ENCODE peak calls at places on chromosomes 7 and 10, in four cellular contexts. B is endothelial cell, F is substantia nigra, C is AG04449. I is an unnamed sample.

GRCh38 chr10:58903071-58903470 is 273.4 kb upstream of the PHYHIPL start:
- DNase-seq in B (no peak), F (no peak), C (no peak), I (no peak)

GRCh38 chr10:124536496-124537050 is 75.0 kb downstream of the LHPP start:
- DNase-seq in B (no peak), F (no peak), C (no peak), I (no peak)

GRCh38 chr10:127563718-127564553 is 14.8 kb downstream of the NPS start:
- DNase-seq in B (peak), F (no peak), C (no peak), I (no peak)

GRCh38 chr10:119543814-119544642 is 1.5 kb upstream of the RGS10 start:
- DNase-seq in B (no peak), F (no peak), C (no peak), I (no peak)

GRCh38 chr10:70445718-70446485 is 4.4 kb upstream of the NODAL start:
- DNase-seq in B (no peak), F (no peak), C (peak), I (no peak)

GRCh38 chr7:47255441-47255840 is 326.5 kb downstream of the TNS3 start:
- DNase-seq in B (no peak), F (no peak), C (no peak), I (no peak)

GRCh38 chr10:9069136-9069535 is 1014.6 kb downstream of the GATA3 start:
- DNase-seq in B (no peak), F (no peak), C (no peak), I (no peak)

GRCh38 chr10:89540550-89540949 is 5.2 kb upstream of the SLC16A12 start:
- DNase-seq in B (no peak), F (no peak), C (no peak), I (no peak)

GRCh38 chr10:131078131-131078881 is 233.2 kb downstream of the TCERG1L start:
- DNase-seq in B (no peak), F (no peak), C (no peak), I (no peak)

GRCh38 chr7:136868496-136869005 is at the start of gene CHRM2:
- DNase-seq in B (peak), F (no peak), C (no peak), I (no peak)

GRCh38 chr10:5645944-5646617 is 20.3 kb downstream of the ASB13 start:
- DNase-seq in B (no peak), F (no peak), C (no peak), I (no peak)

GRCh38 chr10:103852856-103853255 is 2.5 kb downstream of the SH3PXD2A start:
- DNase-seq in B (no peak), F (no peak), C (no peak), I (no peak)

GRCh38 chr7:150356265-150356897 is 12.2 kb upstream of the REPIN1 start:
- DNase-seq in B (no peak), F (no peak), C (no peak), I (no peak)

GRCh38 chr7:143013897-143014296 is 13.0 kb downstream of the OR9A2 start:
- DNase-seq in B (no peak), F (no peak), C (peak), I (no peak)

GRCh38 chr7:125126376-125126775 is 196.8 kb upstream of the POT1 start:
- DNase-seq in B (no peak), F (no peak), C (no peak), I (no peak)

GRCh38 chr7:117250801-117251200 is 72.1 kb downstream of the WNT2 start:
- DNase-seq in B (no peak), F (no peak), C (peak), I (no peak)

GRCh38 chr10:63554666-63555065 is 33.5 kb downstream of the REEP3 start:
- DNase-seq in B (no peak), F (no peak), C (peak), I (no peak)

GRCh38 chr7:42931447-42931833 is 534 bp downstream of the PSMA2 start:
- DNase-seq in B (no peak), F (no peak), C (no peak), I (no peak)

GRCh38 chr10:90424730-90425129 is 433.1 kb downstream of the HTR7 start:
- DNase-seq in B (no peak), F (no peak), C (no peak), I (no peak)

GRCh38 chr7:28990200-28990960 is 32.2 kb upstream of the TRIL start:
- DNase-seq in B (no peak), F (no peak), C (peak), I (no peak)

GRCh38 chr10:86851329-86852207 is 95.1 kb downstream of the BMPR1A start:
- DNase-seq in B (no peak), F (no peak), C (peak), I (no peak)

GRCh38 chr10:126373982-126374381 is 14.3 kb downstream of the ADAM12 start:
- DNase-seq in B (no peak), F (no peak), C (no peak), I (no peak)

GRCh38 chr10:91652364-91652763 is 19.5 kb upstream of the PPP1R3C start:
- DNase-seq in B (no peak), F (no peak), C (peak), I (no peak)

GRCh38 chr10:29119374-29119773 is 169.5 kb upstream of the LYZL1 start:
- DNase-seq in B (peak), F (no peak), C (no peak), I (no peak)